ENCODE peak calls at places on chromosomes 5 and 9, in nine cellular contexts. N is thyroid gland, E is cardiac muscle cell, D is Caco-2, K is tibial nerve, X is prostate gland, B is astrocyte of the spinal cord, P is endothelial cell of umbilical vein, G is brain microvascular endothelial cell. Y is an unnamed sample.

GRCh38 chr5:9712506-9713285 is 82.5 kb upstream of the TAS2R1 start:
- DNase-seq in P (no peak), B (peak; percentile 62), E (no peak), X (no peak), G (peak; percentile 64), K (no peak), D (peak; percentile 65), N (no peak), Y (no peak)

GRCh38 chr5:5318426-5319205 is 103.9 kb upstream of the ICE1 start:
- DNase-seq in B (peak; percentile 68), P (no peak), G (no peak), X (no peak), E (no peak), K (no peak), N (no peak), D (no peak), Y (no peak)

GRCh38 chr5:136222575-136223235 is 29.7 kb upstream of the SMIM32 start:
- DNase-seq in D (no peak), P (no peak), N (no peak), B (no peak), K (no peak), E (no peak), G (no peak), X (no peak), Y (no peak)

GRCh38 chr9:14722391-14723035 is at the start of gene CER1:
- DNase-seq in G (no peak), B (no peak), E (no peak), X (no peak), N (no peak), D (no peak), P (no peak), K (no peak), Y (no peak)

GRCh38 chr9:125391704-125392103 is 130.1 kb downstream of the GAPVD1 start:
- DNase-seq in D (no peak), K (no peak), G (no peak), X (no peak), E (no peak), P (no peak), N (no peak), B (no peak), Y (no peak)

GRCh38 chr5:93790401-93790800 is 49.0 kb upstream of the POU5F2 start:
- DNase-seq in B (peak; percentile 14), P (no peak), N (peak; percentile 71), K (no peak), G (peak; percentile 7), X (no peak), E (no peak), D (no peak), Y (no peak)

GRCh38 chr9:94805585-94805984 is 79.1 kb downstream of the AOPEP start:
- DNase-seq in E (no peak), X (peak; percentile 69), D (no peak), K (no peak), N (no peak), G (peak; percentile 68), P (peak; percentile 96), B (peak; percentile 87), Y (no peak)

GRCh38 chr9:35904966-35905781 is 828 bp upstream of the HRCT1 start:
- DNase-seq in D (no peak), N (peak; percentile 20), P (no peak), B (peak; percentile 76), G (peak; percentile 47), X (no peak), E (no peak), K (no peak), Y (no peak)

GRCh38 chr5:172412724-172413260 is 41.5 kb downstream of the SH3PXD2B start:
- DNase-seq in B (peak; percentile 96), K (peak; percentile 94), E (no peak), N (peak; percentile 56), D (no peak), G (peak; percentile 87), X (no peak), P (peak; percentile 71), Y (no peak)

GRCh38 chr9:101628173-101628572 is 33.4 kb upstream of the PPP3R2 start:
- DNase-seq in X (no peak), K (no peak), B (peak; percentile 5), P (no peak), G (peak; percentile 20), E (peak; percentile 53), N (no peak), D (no peak), Y (no peak)

GRCh38 chr9:121944741-121945191 is 148.3 kb downstream of the TTLL11 start:
- DNase-seq in D (no peak), K (no peak), B (peak; percentile 80), G (peak; percentile 85), N (no peak), E (no peak), X (no peak), P (no peak), Y (no peak)

GRCh38 chr5:37090781-37091180 is 158.4 kb downstream of the CPLANE1 start:
- DNase-seq in N (no peak), B (no peak), P (no peak), K (no peak), D (peak; percentile 54), G (no peak), X (no peak), E (no peak), Y (no peak)

GRCh38 chr5:78899922-78900362 is 85.2 kb downstream of the ARSB start:
- DNase-seq in B (peak; percentile 74), G (peak; percentile 68), D (peak; percentile 71), N (peak; percentile 37), P (peak; percentile 69), K (no peak), X (no peak), E (peak; percentile 58), Y (no peak)

GRCh38 chr9:92850898-92851297 is 26.9 kb downstream of the ZNF484 start:
- DNase-seq in P (no peak), B (no peak), G (no peak), E (no peak), K (no peak), X (no peak), N (no peak), D (no peak), Y (no peak)
- TF ChIP-seq CTCF in P (no peak), B (no peak), G (no peak), E (no peak), K (no peak), X (no peak), N (no peak), D (no peak), Y (no peak)

GRCh38 chr5:160466121-160466520 is 44.5 kb downstream of the PTTG1 start:
- DNase-seq in K (no peak), B (no peak), D (no peak), G (no peak), X (no peak), P (no peak), N (no peak), E (no peak), Y (no peak)

GRCh38 chr5:160468576-160468975 is 46.9 kb downstream of the PTTG1 start:
- DNase-seq in B (no peak), N (no peak), E (no peak), X (no peak), D (no peak), G (no peak), K (no peak), P (no peak), Y (no peak)

GRCh38 chr5:160469156-160470144 is 47.8 kb downstream of the PTTG1 start:
- DNase-seq in N (no peak), D (no peak), K (no peak), G (peak; percentile 64), X (no peak), E (no peak), B (no peak), P (no peak), Y (no peak)

GRCh38 chr5:160467555-160468418 is 46.1 kb downstream of the PTTG1 start:
- DNase-seq in X (peak; percentile 46), E (no peak), N (peak; percentile 57), K (peak; percentile 44), P (peak; percentile 89), G (peak; percentile 83), B (peak; percentile 85), D (peak; percentile 70), Y (peak; percentile 44)

GRCh38 chr5:160466889-160467554 is 45.4 kb downstream of the PTTG1 start:
- DNase-seq in N (no peak), X (no peak), K (no peak), G (peak; percentile 50), D (peak; percentile 60), P (peak; percentile 43), B (no peak), E (no peak), Y (no peak)
- H3K4me3 ChIP-seq in N (no peak overlapping the region), X (no peak overlapping the region), K (no peak overlapping the region), G (no peak overlapping the region), D (peak overlapping the region; percentile 30), P (no peak overlapping the region), B (no peak overlapping the region), E (no peak overlapping the region), Y (no peak overlapping the region)

GRCh38 chr9:109411818-109412352 is 86.2 kb downstream of the PTPN3 start:
- DNase-seq in X (no peak), P (no peak), D (no peak), E (peak; percentile 37), G (peak; percentile 14), B (peak; percentile 50), K (peak; percentile 10), N (peak; percentile 35), Y (no peak)

GRCh38 chr9:109411069-109411761 is 86.9 kb downstream of the PTPN3 start:
- DNase-seq in B (no peak), D (no peak), G (no peak), P (no peak), E (no peak), K (no peak), X (no peak), N (no peak), Y (no peak)

GRCh38 chr9:109417054-109417453 is 81.1 kb downstream of the PTPN3 start:
- DNase-seq in G (no peak), E (no peak), X (peak; percentile 31), K (no peak), B (no peak), N (peak; percentile 16), P (no peak), D (no peak), Y (no peak)

GRCh38 chr9:109416135-109416706 is 81.9 kb downstream of the PTPN3 start:
- DNase-seq in N (no peak), P (no peak), G (no peak), B (no peak), K (no peak), E (no peak), D (no peak), X (no peak), Y (no peak)

DNA sequence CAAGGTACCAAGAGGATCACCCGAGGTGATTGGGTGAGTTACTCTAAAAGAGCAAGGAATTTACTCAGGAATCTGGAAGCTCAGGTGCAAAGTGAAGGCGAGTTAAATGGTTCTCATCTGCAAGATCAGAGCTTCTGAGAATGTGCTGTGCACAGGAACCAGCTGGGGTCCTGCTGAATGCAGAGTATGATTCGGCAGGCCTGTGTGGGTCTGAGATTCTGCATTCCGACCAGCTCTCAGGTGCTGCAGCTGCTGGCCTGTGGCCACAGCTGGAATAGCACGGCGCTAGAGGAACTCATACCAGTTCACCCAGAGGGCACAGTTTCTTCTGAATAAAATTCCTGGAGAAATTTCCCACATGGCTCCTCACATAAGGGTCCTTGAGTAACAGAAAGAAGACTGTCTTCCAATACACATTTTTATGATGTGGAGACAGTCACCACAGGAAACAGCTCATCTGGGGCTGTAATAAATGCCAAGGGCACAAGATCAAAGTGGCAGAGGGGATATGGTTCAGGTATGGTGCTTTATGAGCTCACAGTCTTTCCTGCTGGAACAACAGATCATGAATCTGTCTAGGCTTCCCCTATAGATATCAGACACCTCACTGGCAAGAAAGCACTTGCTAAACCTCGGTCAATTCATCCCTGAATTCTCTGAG is 83.9 kb downstream of the PTPN3 start:
- DNase-seq in B (no peak), G (no peak), D (no peak), E (peak; percentile 18), K (no peak), X (no peak), N (peak; percentile 54), P (no peak), Y (no peak)
- TF ChIP-seq CTCF in B (no peak), G (no peak), D (no peak), E (no peak), K (no peak), X (no peak), N (peak; percentile 34), P (no peak), Y (no peak)

GRCh38 chr5:72849546-72849945 is 33.1 kb downstream of the TNPO1 start:
- DNase-seq in E (no peak), X (no peak), N (no peak), B (no peak), G (no peak), P (no peak), K (no peak), D (no peak), Y (no peak)
- H3K4me3 ChIP-seq in E (peak overlapping the region; percentile 66), X (peak overlapping the region; percentile 84), N (peak overlapping the region; percentile 64), B (peak overlapping the region; percentile 80), G (peak overlapping the region; percentile 88), P (peak overlapping the region; percentile 97), K (no peak overlapping the region), D (peak overlapping the region; percentile 62), Y (peak overlapping the region; percentile 66)

Y was measured in dorsolateral prefrontal cortex.